ENCODE peak calls at places on chromosomes 5 and 9, in nine cellular contexts. X, J, A, B, I, P, Z, H and T are unnamed samples.

GRCh38 chr5:78514427-78515345 is 133.9 kb downstream of the LHFPL2 start:
- DNase-seq in H (no peak), X (no peak), B (no peak), A (no peak), I (no peak), Z (no peak), P (no peak), J (no peak), T (no peak)

GRCh38 chr5:41219655-41220269 is 6.4 kb upstream of the C6 start:
- DNase-seq in B (no peak), P (no peak), X (no peak), A (no peak), Z (no peak), H (no peak), I (no peak), J (no peak), T (no peak)

GRCh38 chr5:168471785-168472184 is 14.5 kb upstream of the RARS1 start:
- DNase-seq in P (no peak), X (no peak), J (no peak), Z (no peak), B (no peak), I (no peak), H (no peak), A (peak; percentile 80), T (no peak)

GRCh38 chr9:71758785-71759184 is 9.5 kb downstream of the CEMIP2 start:
- DNase-seq in I (peak; percentile 64), X (no peak), J (no peak), B (no peak), P (no peak), Z (no peak), H (no peak), A (no peak), T (no peak)

GRCh38 chr9:134390537-134390936 is 64.3 kb downstream of the RXRA start:
- DNase-seq in A (no peak), J (no peak), H (peak; percentile 53), I (no peak), Z (no peak), B (no peak), P (peak; percentile 68), X (no peak), T (peak; percentile 84)

GRCh38 chr9:129394011-129394919 is 216.2 kb upstream of the IER5L start:
- DNase-seq in A (no peak), B (peak; percentile 2), J (no peak), X (peak; percentile 40), H (no peak), I (no peak), Z (no peak), P (no peak), T (no peak)

GRCh38 chr9:96418920-96419690 is 935 bp upstream of the ZNF367 start:
- DNase-seq in P (no peak), Z (peak; percentile 70), X (peak; percentile 89), B (peak; percentile 79), I (peak; percentile 82), A (peak; percentile 58), H (no peak), J (peak; percentile 58), T (peak; percentile 75)

GRCh38 chr5:520196-520849 is 3.9 kb downstream of the SLC9A3 start:
- DNase-seq in X (no peak), Z (no peak), B (no peak), J (no peak), P (no peak), I (no peak), H (no peak), A (no peak), T (no peak)

GRCh38 chr5:80337379-80337778 is 17.6 kb downstream of the SPZ1 start:
- DNase-seq in P (no peak), H (no peak), Z (no peak), J (no peak), I (no peak), X (no peak), A (no peak), B (no peak), T (no peak)

GRCh38 chr5:19790811-19791466 is 197.1 kb downstream of the CDH18 start:
- DNase-seq in P (no peak), B (no peak), Z (no peak), H (no peak), J (no peak), X (no peak), I (no peak), A (no peak), T (no peak)

DNA sequence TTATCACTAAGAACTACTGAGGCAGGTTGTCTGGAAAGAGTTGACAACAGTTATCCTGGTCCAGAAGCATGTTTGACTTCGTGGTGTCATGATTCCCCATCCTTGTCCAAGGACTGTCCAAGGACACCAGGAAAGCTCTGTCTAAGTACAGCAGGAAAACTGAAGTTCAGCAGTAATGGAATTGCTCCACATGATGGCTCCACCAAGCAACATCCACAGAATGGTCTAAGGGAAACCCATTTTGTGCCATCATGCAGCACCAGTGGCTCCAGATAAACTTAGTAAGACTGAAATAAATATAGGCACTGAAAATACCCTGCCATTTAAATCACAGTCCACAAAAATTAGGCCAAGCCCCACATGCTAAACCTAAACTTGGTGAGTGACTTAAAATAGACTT is 192.8 kb downstream of the CDH18 start:
- DNase-seq in H (no peak), Z (no peak), X (no peak), P (no peak), J (no peak), I (no peak), B (no peak), A (peak; percentile 6), T (no peak)
- TF ChIP-seq CTCF in H (no peak), Z (no peak), X (no peak), P (no peak), J (no peak), I (no peak), B (no peak), A (peak; percentile 14), T (no peak)

DNA sequence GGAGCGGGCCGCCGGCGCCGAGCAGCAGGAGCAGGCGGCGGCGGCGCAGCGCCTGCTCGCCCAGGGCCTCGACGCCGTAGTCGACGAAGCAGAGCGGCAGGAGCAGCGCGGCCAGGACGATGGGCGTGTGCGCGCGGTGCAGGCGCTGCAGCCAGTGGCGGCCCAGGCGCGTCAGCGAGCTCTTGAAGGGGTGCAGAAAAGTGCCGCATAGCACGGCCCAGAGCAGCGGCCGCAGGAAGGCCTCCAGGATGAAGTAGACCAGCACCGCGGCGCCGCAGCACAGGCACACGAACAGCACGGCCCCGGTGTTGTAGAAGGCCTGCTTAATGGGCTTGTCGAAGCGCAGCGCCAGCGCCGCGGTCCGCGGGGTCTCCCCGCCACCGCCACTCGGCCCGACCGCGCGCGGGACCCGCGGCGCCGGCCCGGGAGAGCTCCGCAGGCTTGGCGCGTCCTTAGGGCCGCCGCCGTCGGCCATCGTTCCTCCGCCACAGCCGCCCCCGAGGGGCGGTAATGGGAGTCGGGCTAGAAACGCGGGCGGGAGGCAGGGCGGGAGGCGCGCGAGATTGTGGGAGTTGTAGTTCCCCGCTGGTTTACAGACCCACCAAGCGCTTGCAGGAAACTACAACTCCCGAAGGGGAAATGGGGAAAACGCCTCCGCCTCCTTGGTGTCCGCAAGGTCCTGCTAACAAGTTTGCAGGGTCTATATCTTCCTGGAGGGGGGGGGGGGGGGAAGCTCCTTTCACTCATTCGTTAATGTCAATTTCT is at the start of gene TMEM245:
- DNase-seq in I (peak; percentile 97), J (peak; percentile 92), B (peak; percentile 96), H (peak; percentile 88), X (peak; percentile 97), A (peak; percentile 99), Z (peak; percentile 93), P (peak; percentile 99), T (peak; percentile 95)
- TF ChIP-seq CTCF in I (no peak), J (no peak), B (no peak), H (no peak), X (peak; percentile 19), A (no peak), Z (no peak), P (no peak), T (no peak)

GRCh38 chr5:23991406-23991805 is 484.0 kb downstream of the PRDM9 start:
- DNase-seq in P (no peak), H (no peak), J (no peak), I (no peak), A (no peak), B (no peak), Z (no peak), X (no peak), T (peak; percentile 5)

GRCh38 chr5:23996525-23996924 is 489.1 kb downstream of the PRDM9 start:
- DNase-seq in H (no peak), X (no peak), Z (no peak), J (no peak), B (no peak), A (no peak), P (no peak), I (no peak), T (no peak)

GRCh38 chr5:23994581-23995370 is 487.4 kb downstream of the PRDM9 start:
- DNase-seq in P (no peak), I (no peak), X (no peak), J (no peak), B (no peak), H (no peak), A (no peak), Z (no peak), T (no peak)
- TF ChIP-seq CTCF in P (no peak), I (no peak), X (no peak), J (no peak), B (no peak), H (no peak), A (no peak), Z (peak; percentile 29), T (peak; percentile 5)

DNA sequence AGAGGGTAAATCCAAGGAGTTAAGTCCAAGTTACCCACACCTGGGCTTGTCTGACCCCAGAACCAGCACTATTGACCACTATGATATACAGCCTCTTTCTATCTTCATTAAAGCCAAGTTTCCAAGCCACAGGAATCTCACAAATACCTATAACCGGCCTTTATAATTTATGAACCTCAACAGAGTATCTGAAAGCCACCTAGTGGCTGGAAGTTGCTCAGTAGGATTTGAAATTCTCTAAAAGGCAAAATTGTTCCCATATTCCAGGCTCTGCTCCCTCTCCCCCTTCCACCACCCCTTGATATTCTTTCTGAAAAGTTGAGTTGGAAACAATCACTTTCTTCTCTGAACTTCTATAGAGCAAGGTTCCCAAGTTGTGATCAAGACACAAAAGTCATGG is 106.4 kb upstream of the GPR151 start:
- DNase-seq in B (no peak), J (no peak), Z (no peak), H (no peak), I (no peak), P (no peak), X (no peak), A (no peak), T (no peak)
- TF ChIP-seq CTCF in B (no peak), J (peak; percentile 24), Z (no peak), H (no peak), I (no peak), P (peak; percentile 37), X (peak; percentile 9), A (no peak), T (no peak)